ENCODE peak calls at places on chromosomes 2 and 18, in nine cellular contexts. S is CD8-positive, alpha-beta memory T cell; V is fibroblast of lung; F is stomach; A is heart right ventricle; L is effector memory CD4-positive, alpha-beta T cell; R is K562; E is neuronal stem cell; I is tibial nerve. M is an unnamed sample.

GRCh38 chr2:8628179-8628869 is 53.5 kb upstream of the ID2 start:
- DNase-seq in S (peak; percentile 42), V (no peak), F (no peak), A (no peak), L (no peak), R (peak; percentile 40), E (no peak), I (no peak), M (peak; percentile 51)

GRCh38 chr2:239690651-239691631 is 290.1 kb upstream of the HDAC4 start:
- DNase-seq in S (no peak), V (no peak), F (no peak), A (no peak), L (no peak), R (peak; percentile 26), E (no peak), I (no peak), M (no peak)

GRCh38 chr2:195734395-195734794 is 77.4 kb downstream of the SLC39A10 start:
- DNase-seq in S (no peak), V (no peak), F (no peak), A (no peak), L (no peak), R (no peak), E (no peak), I (no peak), M (no peak)

GRCh38 chr2:234335676-234336228 is 161.1 kb downstream of the ARL4C start:
- DNase-seq in S (peak; percentile 59), V (peak; percentile 88), F (peak; percentile 32), A (peak; percentile 65), L (peak; percentile 21), R (no peak), E (no peak), I (peak; percentile 91), M (peak; percentile 63)

GRCh38 chr18:51107082-51107481 is 77.1 kb downstream of the SMAD4 start:
- DNase-seq in S (no peak), V (no peak), F (no peak), A (no peak), L (no peak), R (no peak), E (no peak), I (no peak), M (no peak)

GRCh38 chr18:59870623-59871130 is 29.1 kb upstream of the PMAIP1 start:
- DNase-seq in S (no peak), V (no peak), F (no peak), A (no peak), L (no peak), R (no peak), E (no peak), I (no peak), M (no peak)

GRCh38 chr2:32479224-32479623 is 122.4 kb downstream of the BIRC6 start:
- DNase-seq in S (no peak), V (peak; percentile 25), F (no peak), A (no peak), L (no peak), R (no peak), E (no peak), I (no peak), M (no peak)

GRCh38 chr2:114442545-114442944 is at the start of gene DPP10:
- DNase-seq in S (no peak), V (peak; percentile 1), F (no peak), A (peak; percentile 8), L (no peak), R (peak; percentile 8), E (peak; percentile 82), I (no peak), M (peak; percentile 58)

GRCh38 chr2:66490588-66491001 is 55.7 kb downstream of the MEIS1 start:
- DNase-seq in S (no peak), V (peak; percentile 49), F (no peak), A (no peak), L (no peak), R (no peak), E (no peak), I (no peak), M (no peak)

GRCh38 chr2:9627310-9627709 is 3.5 kb downstream of the YWHAQ start:
- DNase-seq in S (no peak), V (peak; percentile 48), F (no peak), A (no peak), L (no peak), R (no peak), E (no peak), I (no peak), M (no peak)

GRCh38 chr2:45771251-45771650 is 119.8 kb downstream of the PRKCE start:
- DNase-seq in S (no peak), V (peak; percentile 51), F (no peak), A (peak; percentile 81), L (no peak), R (no peak), E (peak; percentile 35), I (peak; percentile 25), M (no peak)

GRCh38 chr2:48829036-48829435 is 73.5 kb upstream of the LHCGR start:
- DNase-seq in S (no peak), V (no peak), F (no peak), A (no peak), L (no peak), R (no peak), E (no peak), I (no peak), M (no peak)

GRCh38 chr2:209426432-209426831 is 2.6 kb downstream of the MAP2 start:
- DNase-seq in S (no peak), V (peak; percentile 23), F (no peak), A (no peak), L (no peak), R (no peak), E (no peak), I (no peak), M (peak; percentile 73)

GRCh38 chr18:48842259-48843061 is 108.3 kb downstream of the SMAD7 start:
- DNase-seq in S (peak; percentile 80), V (no peak), F (peak; percentile 44), A (peak; percentile 65), L (peak; percentile 24), R (peak; percentile 22), E (no peak), I (no peak), M (peak; percentile 27)

GRCh38 chr2:201136889-201137321 is 20.9 kb downstream of the CFLAR start:
- DNase-seq in S (no peak), V (no peak), F (no peak), A (no peak), L (no peak), R (no peak), E (no peak), I (no peak), M (no peak)

GRCh38 chr2:201129044-201129505 is 13.1 kb downstream of the CFLAR start:
- DNase-seq in S (no peak), V (no peak), F (peak; percentile 59), A (no peak), L (no peak), R (no peak), E (no peak), I (no peak), M (no peak)

GRCh38 chr2:201135396-201135795 is 19.4 kb downstream of the CFLAR start:
- DNase-seq in S (no peak), V (no peak), F (no peak), A (no peak), L (no peak), R (no peak), E (no peak), I (no peak), M (peak; percentile 72)

GRCh38 chr2:201130524-201131186 is 14.7 kb downstream of the CFLAR start:
- DNase-seq in S (peak; percentile 57), V (peak; percentile 65), F (no peak), A (peak; percentile 36), L (no peak), R (no peak), E (no peak), I (no peak), M (no peak)

GRCh38 chr2:201132518-201132917 is 16.6 kb downstream of the CFLAR start:
- DNase-seq in S (no peak), V (no peak), F (no peak), A (no peak), L (no peak), R (no peak), E (no peak), I (no peak), M (no peak)
- H3K4me1 ChIP-seq in S (peaks cover 56% of the 10 kb centered on the region), V (peaks cover 12% of the 10 kb centered on the region), F (peaks cover 35% of the 10 kb centered on the region), A (peaks cover 30% of the 10 kb centered on the region), L (peaks cover 53% of the 10 kb centered on the region), R (peaks cover 42% of the 10 kb centered on the region), E (no peaks in the 10 kb centered on the region), I (peaks cover 84% of the 10 kb centered on the region), M (peaks cover 84% of the 10 kb centered on the region)

GRCh38 chr2:43107679-43108078 is 118.7 kb downstream of the ZFP36L2 start:
- DNase-seq in S (no peak), V (no peak), F (no peak), A (no peak), L (no peak), R (no peak), E (no peak), I (no peak), M (no peak)
- H3K4me1 ChIP-seq in S (no peaks in the 10 kb centered on the region), V (peaks cover 23% of the 10 kb centered on the region), F (peaks cover 18% of the 10 kb centered on the region), A (no peaks in the 10 kb centered on the region), L (no peaks in the 10 kb centered on the region), R (peaks cover 12% of the 10 kb centered on the region), E (peaks cover 38% of the 10 kb centered on the region), I (peaks cover 94% of the 10 kb centered on the region), M (peaks cover 13% of the 10 kb centered on the region)

DNA sequence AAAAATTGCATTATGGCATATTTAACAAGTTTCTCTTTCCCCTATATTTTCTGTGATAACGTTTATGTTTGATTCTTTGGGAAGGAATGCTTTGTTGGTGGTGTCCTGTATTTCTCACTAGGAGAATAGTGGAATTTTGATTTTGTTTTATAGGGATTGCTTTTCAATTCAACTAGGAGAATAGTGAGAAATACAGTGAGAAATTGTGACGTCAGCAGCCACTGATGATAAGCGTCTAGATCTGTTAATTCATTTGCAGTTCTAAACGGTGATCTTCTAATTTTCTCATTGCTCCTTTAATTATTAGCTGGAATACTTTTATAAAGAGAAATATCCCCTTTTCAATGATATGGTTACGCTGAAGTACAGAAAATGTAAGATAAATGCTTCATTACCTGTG is 44.7 kb upstream of the AAK1 start:
- DNase-seq in S (no peak), V (no peak), F (no peak), A (no peak), L (no peak), R (no peak), E (no peak), I (no peak), M (no peak)
- H3K4me1 ChIP-seq in S (peaks cover 74% of the 10 kb centered on the region), V (peaks cover 9% of the 10 kb centered on the region), F (peaks cover 24% of the 10 kb centered on the region), A (peaks cover 2% of the 10 kb centered on the region), L (peaks cover 42% of the 10 kb centered on the region), R (peaks cover 16% of the 10 kb centered on the region), E (no peaks in the 10 kb centered on the region), I (peaks cover 9% of the 10 kb centered on the region), M (peaks cover 14% of the 10 kb centered on the region)

GRCh38 chr2:74003494-74004211 is 18.9 kb downstream of the TET3 start:
- DNase-seq in S (no peak), V (peak; percentile 67), F (no peak), A (peak; percentile 58), L (no peak), R (peak; percentile 81), E (no peak), I (no peak), M (no peak)

GRCh38 chr2:73999881-74000597 is 15.3 kb downstream of the TET3 start:
- DNase-seq in S (no peak), V (peak; percentile 62), F (no peak), A (no peak), L (no peak), R (no peak), E (no peak), I (no peak), M (peak; percentile 43)

GRCh38 chr2:74001121-74001520 is 16.4 kb downstream of the TET3 start:
- DNase-seq in S (no peak), V (no peak), F (no peak), A (no peak), L (no peak), R (no peak), E (no peak), I (no peak), M (no peak)

GRCh38 chr2:74002515-74003391 is 18.0 kb downstream of the TET3 start:
- DNase-seq in S (peak; percentile 83), V (peak; percentile 77), F (peak; percentile 87), A (peak; percentile 78), L (peak; percentile 73), R (peak; percentile 94), E (peak; percentile 87), I (peak; percentile 62), M (peak; percentile 85)

GRCh38 chr2:74001781-74002514 is 17.2 kb downstream of the TET3 start:
- DNase-seq in S (no peak), V (no peak), F (no peak), A (no peak), L (no peak), R (no peak), E (no peak), I (no peak), M (no peak)
- H3K4me1 ChIP-seq in S (peaks cover 43% of the 10 kb centered on the region), V (peaks cover 32% of the 10 kb centered on the region), F (peaks cover 53% of the 10 kb centered on the region), A (peaks cover 23% of the 10 kb centered on the region), L (peaks cover 17% of the 10 kb centered on the region), R (peaks cover 41% of the 10 kb centered on the region), E (peaks cover 66% of the 10 kb centered on the region), I (peaks cover 66% of the 10 kb centered on the region), M (peaks cover 25% of the 10 kb centered on the region)

M was measured in thyroid gland.